ENCODE peak calls at places on chromosomes 13 and 19, in ten cellular contexts. One of them, this sample, is unnamed.

GRCh38 chr19:47491358-47492136 is 7.5 kb upstream of the KPTN start:
- DNase-seq in suprapubic skin: no peak
- DNase-seq in fibroblast of the aortic adventitia: no peak
- DNase-seq in astrocyte of the cerebellum: no peak
- DNase-seq in lower leg skin: no peak
- DNase-seq in astrocyte of the spinal cord: no peak
- DNase-seq in AG10803: no peak
- DNase-seq in GM12878: no peak
- DNase-seq in A549: no peak
- DNase-seq in lower lobe of right lung: no peak
- DNase-seq in this sample: no peak

GRCh38 chr13:78194904-78195639 is 276.4 kb upstream of the EDNRB start:
- DNase-seq in fibroblast of the aortic adventitia: peak
- DNase-seq in astrocyte of the cerebellum: peak
- DNase-seq in lower lobe of right lung: no peak
- DNase-seq in A549: no peak
- DNase-seq in lower leg skin: no peak
- DNase-seq in suprapubic skin: no peak
- DNase-seq in AG10803: peak
- DNase-seq in GM12878: no peak
- DNase-seq in astrocyte of the spinal cord: peak
- DNase-seq in this sample: peak

GRCh38 chr19:1019980-1020867 is 699 bp downstream of the TMEM259 start:
- DNase-seq in lower lobe of right lung: peak
- DNase-seq in astrocyte of the spinal cord: no peak
- DNase-seq in lower leg skin: no peak
- DNase-seq in suprapubic skin: no peak
- DNase-seq in fibroblast of the aortic adventitia: no peak
- DNase-seq in astrocyte of the cerebellum: no peak
- DNase-seq in A549: no peak
- DNase-seq in AG10803: no peak
- DNase-seq in GM12878: no peak
- DNase-seq in this sample: no peak

GRCh38 chr13:98798849-98799645 is 46.6 kb upstream of the SLC15A1 start:
- DNase-seq in fibroblast of the aortic adventitia: peak
- DNase-seq in astrocyte of the cerebellum: peak
- DNase-seq in astrocyte of the spinal cord: peak
- DNase-seq in lower leg skin: no peak
- DNase-seq in GM12878: no peak
- DNase-seq in suprapubic skin: no peak
- DNase-seq in A549: no peak
- DNase-seq in lower lobe of right lung: no peak
- DNase-seq in AG10803: peak
- DNase-seq in this sample: peak

GRCh38 chr19:2223391-2223790 is 12.7 kb downstream of the PLEKHJ1 start:
- DNase-seq in A549: no peak
- DNase-seq in lower lobe of right lung: no peak
- DNase-seq in fibroblast of the aortic adventitia: no peak
- DNase-seq in astrocyte of the cerebellum: no peak
- DNase-seq in GM12878: no peak
- DNase-seq in astrocyte of the spinal cord: no peak
- DNase-seq in lower leg skin: no peak
- DNase-seq in AG10803: no peak
- DNase-seq in suprapubic skin: no peak
- DNase-seq in this sample: no peak

GRCh38 chr13:66313408-66313807 is 916.7 kb downstream of the PCDH9 start:
- DNase-seq in GM12878: no peak
- DNase-seq in fibroblast of the aortic adventitia: peak
- DNase-seq in A549: peak
- DNase-seq in lower lobe of right lung: no peak
- DNase-seq in AG10803: no peak
- DNase-seq in suprapubic skin: no peak
- DNase-seq in astrocyte of the spinal cord: peak
- DNase-seq in lower leg skin: no peak
- DNase-seq in astrocyte of the cerebellum: no peak
- DNase-seq in this sample: peak

GRCh38 chr13:113577881-113578435 is 6.6 kb upstream of the TFDP1 start:
- DNase-seq in fibroblast of the aortic adventitia: no peak
- DNase-seq in GM12878: no peak
- DNase-seq in A549: no peak
- DNase-seq in astrocyte of the cerebellum: no peak
- DNase-seq in lower lobe of right lung: no peak
- DNase-seq in AG10803: no peak
- DNase-seq in astrocyte of the spinal cord: no peak
- DNase-seq in lower leg skin: no peak
- DNase-seq in suprapubic skin: no peak
- DNase-seq in this sample: no peak

GRCh38 chr13:40874138-40874776 is 84.8 kb downstream of the SLC25A15 start:
- DNase-seq in AG10803: no peak
- DNase-seq in A549: no peak
- DNase-seq in astrocyte of the cerebellum: no peak
- DNase-seq in astrocyte of the spinal cord: peak
- DNase-seq in fibroblast of the aortic adventitia: peak
- DNase-seq in suprapubic skin: no peak
- DNase-seq in lower leg skin: no peak
- DNase-seq in GM12878: no peak
- DNase-seq in lower lobe of right lung: no peak
- DNase-seq in this sample: peak

GRCh38 chr13:37868691-37869505 is 674 bp downstream of the TRPC4 start:
- DNase-seq in suprapubic skin: no peak
- DNase-seq in astrocyte of the cerebellum: no peak
- DNase-seq in lower lobe of right lung: no peak
- DNase-seq in fibroblast of the aortic adventitia: peak
- DNase-seq in lower leg skin: no peak
- DNase-seq in GM12878: no peak
- DNase-seq in astrocyte of the spinal cord: peak
- DNase-seq in AG10803: peak
- DNase-seq in A549: no peak
- DNase-seq in this sample: peak

GRCh38 chr13:37869756-37870488 is at the start of gene TRPC4:
- DNase-seq in A549: peak
- DNase-seq in lower leg skin: no peak
- DNase-seq in lower lobe of right lung: peak
- DNase-seq in astrocyte of the spinal cord: peak
- DNase-seq in GM12878: no peak
- DNase-seq in astrocyte of the cerebellum: peak
- DNase-seq in AG10803: peak
- DNase-seq in fibroblast of the aortic adventitia: peak
- DNase-seq in suprapubic skin: no peak
- DNase-seq in this sample: peak

GRCh38 chr13:37870489-37870845 is 895 bp upstream of the TRPC4 start:
- DNase-seq in suprapubic skin: no peak
- DNase-seq in astrocyte of the spinal cord: no peak
- DNase-seq in fibroblast of the aortic adventitia: peak
- DNase-seq in lower leg skin: no peak
- DNase-seq in GM12878: no peak
- DNase-seq in AG10803: no peak
- DNase-seq in A549: no peak
- DNase-seq in lower lobe of right lung: no peak
- DNase-seq in astrocyte of the cerebellum: no peak
- DNase-seq in this sample: no peak

GRCh38 chr13:37869506-37869755 is 141 bp downstream of the TRPC4 start:
- DNase-seq in AG10803: no peak
- DNase-seq in fibroblast of the aortic adventitia: peak
- DNase-seq in A549: no peak
- DNase-seq in lower lobe of right lung: no peak
- DNase-seq in lower leg skin: no peak
- DNase-seq in astrocyte of the spinal cord: no peak
- DNase-seq in astrocyte of the cerebellum: no peak
- DNase-seq in suprapubic skin: no peak
- DNase-seq in GM12878: no peak
- DNase-seq in this sample: no peak

DNA sequence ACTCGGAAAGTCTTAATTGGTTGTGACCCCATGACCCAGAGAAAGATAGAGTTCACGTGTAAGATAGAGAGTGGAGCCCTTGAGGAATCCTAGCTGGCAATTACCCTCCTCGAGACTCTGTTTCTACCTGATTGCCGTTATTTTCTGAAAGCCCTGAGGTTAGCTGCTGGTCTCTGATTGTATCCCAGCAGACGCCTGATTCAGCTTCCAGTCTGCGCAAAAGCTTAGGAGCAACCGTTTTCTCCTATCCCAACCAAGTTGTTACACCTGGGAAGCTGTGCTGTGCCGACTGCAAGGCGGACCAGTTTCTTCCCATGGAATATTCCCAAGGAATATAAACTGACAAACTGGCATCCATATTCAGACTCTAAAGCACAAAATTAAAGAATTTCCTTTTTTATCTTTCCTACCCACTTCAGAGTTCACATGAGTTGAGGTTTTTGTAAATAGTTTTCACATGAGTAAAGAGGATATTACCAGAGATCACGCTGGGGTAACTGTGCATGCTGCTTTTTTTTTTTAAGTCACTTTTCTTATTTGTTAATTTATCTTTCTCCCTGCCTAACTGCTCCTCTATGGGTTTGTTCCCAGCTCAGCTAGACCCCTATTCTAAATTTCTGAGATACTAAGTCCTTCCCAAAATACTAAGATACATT is 1.5 kb upstream of the TRPC4 start:
- DNase-seq in A549: no peak
- DNase-seq in lower lobe of right lung: no peak
- DNase-seq in AG10803: peak
- DNase-seq in astrocyte of the cerebellum: peak
- DNase-seq in GM12878: no peak
- DNase-seq in suprapubic skin: no peak
- DNase-seq in lower leg skin: no peak
- DNase-seq in fibroblast of the aortic adventitia: peak
- DNase-seq in astrocyte of the spinal cord: peak
- DNase-seq in this sample: peak
- H3K4me3 ChIP-seq in A549: no peak
- H3K4me3 ChIP-seq in lower lobe of right lung: no peak
- H3K4me3 ChIP-seq in AG10803: peak
- H3K4me3 ChIP-seq in astrocyte of the cerebellum: peak
- H3K4me3 ChIP-seq in GM12878: no peak
- H3K4me3 ChIP-seq in suprapubic skin: no peak
- H3K4me3 ChIP-seq in lower leg skin: no peak
- H3K4me3 ChIP-seq in fibroblast of the aortic adventitia: no peak
- H3K4me3 ChIP-seq in astrocyte of the spinal cord: peak
- H3K4me3 ChIP-seq in this sample: peak

GRCh38 chr13:36088463-36088862 is 42.7 kb downstream of the DCLK1 start:
- DNase-seq in AG10803: no peak
- DNase-seq in A549: no peak
- DNase-seq in fibroblast of the aortic adventitia: no peak
- DNase-seq in lower lobe of right lung: no peak
- DNase-seq in GM12878: no peak
- DNase-seq in astrocyte of the spinal cord: no peak
- DNase-seq in astrocyte of the cerebellum: no peak
- DNase-seq in lower leg skin: no peak
- DNase-seq in suprapubic skin: no peak
- DNase-seq in this sample: no peak

GRCh38 chr13:36089130-36089529 is 42.1 kb downstream of the DCLK1 start:
- DNase-seq in lower lobe of right lung: no peak
- DNase-seq in GM12878: no peak
- DNase-seq in astrocyte of the cerebellum: no peak
- DNase-seq in lower leg skin: no peak
- DNase-seq in A549: no peak
- DNase-seq in fibroblast of the aortic adventitia: peak
- DNase-seq in suprapubic skin: no peak
- DNase-seq in astrocyte of the spinal cord: no peak
- DNase-seq in AG10803: no peak
- DNase-seq in this sample: peak

GRCh38 chr13:36084131-36084530 is 47.1 kb downstream of the DCLK1 start:
- DNase-seq in lower lobe of right lung: no peak
- DNase-seq in suprapubic skin: no peak
- DNase-seq in GM12878: no peak
- DNase-seq in astrocyte of the cerebellum: no peak
- DNase-seq in AG10803: no peak
- DNase-seq in fibroblast of the aortic adventitia: no peak
- DNase-seq in lower leg skin: no peak
- DNase-seq in A549: no peak
- DNase-seq in astrocyte of the spinal cord: no peak
- DNase-seq in this sample: no peak

GRCh38 chr13:36088001-36088400 is 43.2 kb downstream of the DCLK1 start:
- DNase-seq in A549: no peak
- DNase-seq in suprapubic skin: no peak
- DNase-seq in astrocyte of the spinal cord: peak
- DNase-seq in lower leg skin: no peak
- DNase-seq in GM12878: no peak
- DNase-seq in lower lobe of right lung: no peak
- DNase-seq in fibroblast of the aortic adventitia: no peak
- DNase-seq in astrocyte of the cerebellum: no peak
- DNase-seq in AG10803: no peak
- DNase-seq in this sample: no peak

DNA sequence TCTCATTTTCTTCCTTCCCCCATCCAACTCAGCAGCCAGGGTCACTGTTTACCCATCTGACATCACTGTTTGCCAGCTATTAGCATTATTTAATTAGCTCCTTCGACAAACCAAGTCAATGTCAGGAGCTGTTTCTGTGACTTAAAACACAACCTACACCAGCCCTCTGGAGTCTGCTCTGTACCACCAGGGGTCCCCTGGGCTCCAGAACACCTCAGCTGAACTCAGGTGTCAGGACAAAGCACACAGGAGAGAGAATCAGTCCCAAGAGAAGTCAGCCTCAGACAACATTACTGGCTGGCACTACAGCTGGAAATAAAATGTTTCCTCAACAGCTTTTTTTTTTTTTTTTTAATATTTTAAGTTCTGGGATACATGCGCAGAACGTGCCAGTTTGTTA is 45.1 kb downstream of the DCLK1 start:
- DNase-seq in lower leg skin: no peak
- DNase-seq in astrocyte of the cerebellum: no peak
- DNase-seq in GM12878: no peak
- DNase-seq in suprapubic skin: no peak
- DNase-seq in fibroblast of the aortic adventitia: no peak
- DNase-seq in AG10803: no peak
- DNase-seq in A549: no peak
- DNase-seq in astrocyte of the spinal cord: no peak
- DNase-seq in lower lobe of right lung: no peak
- DNase-seq in this sample: no peak
- TF ChIP-seq CTCF in lower leg skin: no peak
- TF ChIP-seq CTCF in astrocyte of the cerebellum: no peak
- TF ChIP-seq CTCF in GM12878: no peak
- TF ChIP-seq CTCF in suprapubic skin: no peak
- TF ChIP-seq CTCF in fibroblast of the aortic adventitia: no peak
- TF ChIP-seq CTCF in AG10803: no peak
- TF ChIP-seq CTCF in A549: no peak
- TF ChIP-seq CTCF in astrocyte of the spinal cord: no peak
- TF ChIP-seq CTCF in lower lobe of right lung: no peak
- TF ChIP-seq CTCF in this sample: no peak

GRCh38 chr19:18612772-18613588 is at the start of gene TMEM59L:
- DNase-seq in AG10803: no peak
- DNase-seq in A549: no peak
- DNase-seq in GM12878: no peak
- DNase-seq in suprapubic skin: no peak
- DNase-seq in astrocyte of the spinal cord: no peak
- DNase-seq in astrocyte of the cerebellum: no peak
- DNase-seq in fibroblast of the aortic adventitia: no peak
- DNase-seq in lower leg skin: no peak
- DNase-seq in lower lobe of right lung: no peak
- DNase-seq in this sample: no peak

GRCh38 chr19:18610556-18611326 is 1.9 kb upstream of the TMEM59L start:
- DNase-seq in lower leg skin: no peak
- DNase-seq in astrocyte of the spinal cord: no peak
- DNase-seq in AG10803: no peak
- DNase-seq in A549: no peak
- DNase-seq in fibroblast of the aortic adventitia: no peak
- DNase-seq in lower lobe of right lung: no peak
- DNase-seq in suprapubic skin: no peak
- DNase-seq in GM12878: no peak
- DNase-seq in astrocyte of the cerebellum: no peak
- DNase-seq in this sample: no peak

GRCh38 chr19:18613589-18614234 is 1.0 kb downstream of the TMEM59L start:
- DNase-seq in lower lobe of right lung: no peak
- DNase-seq in fibroblast of the aortic adventitia: no peak
- DNase-seq in GM12878: no peak
- DNase-seq in astrocyte of the spinal cord: no peak
- DNase-seq in AG10803: no peak
- DNase-seq in lower leg skin: no peak
- DNase-seq in A549: no peak
- DNase-seq in suprapubic skin: no peak
- DNase-seq in astrocyte of the cerebellum: no peak
- DNase-seq in this sample: no peak

GRCh38 chr19:18611327-18612050 is 1.2 kb upstream of the TMEM59L start:
- DNase-seq in A549: no peak
- DNase-seq in lower lobe of right lung: no peak
- DNase-seq in fibroblast of the aortic adventitia: no peak
- DNase-seq in astrocyte of the spinal cord: no peak
- DNase-seq in astrocyte of the cerebellum: no peak
- DNase-seq in suprapubic skin: no peak
- DNase-seq in lower leg skin: no peak
- DNase-seq in GM12878: no peak
- DNase-seq in AG10803: no peak
- DNase-seq in this sample: no peak

DNA sequence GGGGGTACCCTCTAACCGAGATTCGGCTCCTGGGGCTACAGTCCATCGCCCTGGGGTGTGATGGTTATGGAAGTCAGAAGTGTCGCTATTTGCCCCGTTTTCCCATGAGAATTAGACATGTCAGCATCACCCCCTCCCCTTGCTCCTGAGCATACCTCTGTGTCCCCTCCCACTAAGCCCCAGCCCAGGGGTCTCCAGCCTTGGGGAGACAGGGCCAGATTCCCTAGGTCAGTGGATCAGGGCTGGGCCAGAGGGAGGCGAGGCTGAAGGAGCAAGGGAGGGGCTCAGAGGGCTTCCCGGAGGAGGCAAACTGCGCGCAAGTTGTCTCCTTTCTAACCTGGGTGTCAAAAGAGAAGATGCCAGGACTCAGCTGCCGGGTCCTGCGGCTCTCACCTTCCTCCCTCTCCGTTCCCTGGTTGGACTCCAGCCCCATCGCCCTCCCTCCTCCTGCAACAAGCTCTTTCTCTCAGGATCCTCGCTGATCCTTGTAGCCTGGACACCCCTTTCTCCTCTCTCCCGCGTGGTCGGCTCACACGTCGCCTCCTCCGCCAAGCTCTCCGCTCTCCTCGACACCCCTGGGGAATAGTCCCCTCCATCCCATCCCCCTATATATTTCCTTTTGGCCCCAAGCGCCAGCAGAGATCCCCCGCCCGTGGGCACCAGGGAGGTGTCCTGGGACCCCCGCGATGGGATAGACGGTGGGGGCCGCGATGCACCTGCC is 459 bp upstream of the TMEM59L start:
- DNase-seq in AG10803: no peak
- DNase-seq in lower leg skin: no peak
- DNase-seq in astrocyte of the spinal cord: no peak
- DNase-seq in astrocyte of the cerebellum: no peak
- DNase-seq in lower lobe of right lung: no peak
- DNase-seq in fibroblast of the aortic adventitia: no peak
- DNase-seq in GM12878: no peak
- DNase-seq in suprapubic skin: no peak
- DNase-seq in A549: peak
- DNase-seq in this sample: no peak
- H3K4me3 ChIP-seq in AG10803: peak
- H3K4me3 ChIP-seq in lower leg skin: no peak
- H3K4me3 ChIP-seq in astrocyte of the spinal cord: peak
- H3K4me3 ChIP-seq in astrocyte of the cerebellum: peak
- H3K4me3 ChIP-seq in lower lobe of right lung: peak
- H3K4me3 ChIP-seq in fibroblast of the aortic adventitia: peak
- H3K4me3 ChIP-seq in GM12878: no peak
- H3K4me3 ChIP-seq in suprapubic skin: peak
- H3K4me3 ChIP-seq in A549: peak
- H3K4me3 ChIP-seq in this sample: no peak

GRCh38 chr13:26971990-26972888 is 199.4 kb downstream of the USP12 start:
- DNase-seq in astrocyte of the cerebellum: no peak
- DNase-seq in A549: peak
- DNase-seq in fibroblast of the aortic adventitia: peak
- DNase-seq in lower lobe of right lung: peak
- DNase-seq in astrocyte of the spinal cord: peak
- DNase-seq in GM12878: no peak
- DNase-seq in suprapubic skin: no peak
- DNase-seq in lower leg skin: no peak
- DNase-seq in AG10803: no peak
- DNase-seq in this sample: peak
- TF ChIP-seq CTCF in astrocyte of the cerebellum: peak
- TF ChIP-seq CTCF in A549: peak
- TF ChIP-seq CTCF in fibroblast of the aortic adventitia: peak
- TF ChIP-seq CTCF in lower lobe of right lung: peak
- TF ChIP-seq CTCF in astrocyte of the spinal cord: peak
- TF ChIP-seq CTCF in GM12878: peak
- TF ChIP-seq CTCF in suprapubic skin: no peak
- TF ChIP-seq CTCF in lower leg skin: no peak
- TF ChIP-seq CTCF in AG10803: peak
- TF ChIP-seq CTCF in this sample: peak